ENCODE peak calls at places on chromosome 6, in ten cellular contexts. A, N, C, V, B, D, H, Z, L and T are unnamed samples.

GRCh38 chr6:29763491-29764289 is 40.5 kb downstream of the HLA-F start:
- DNase-seq in A (peak), N (peak), C (no peak), V (no peak), B (no peak), D (peak), H (peak), Z (no peak), L (peak), T (peak)

GRCh38 chr6:136070815-136071214 is 179.3 kb downstream of the MTFR2 start:
- DNase-seq in A (no peak), N (no peak), C (no peak), V (no peak), B (no peak), D (no peak), H (no peak), Z (no peak), L (no peak), T (peak)

GRCh38 chr6:164227952-164228522 is 813.5 kb downstream of the QKI start:
- DNase-seq in A (no peak), N (no peak), C (no peak), V (no peak), B (no peak), D (no peak), H (no peak), Z (no peak), L (no peak), T (no peak)

GRCh38 chr6:113908801-113909200 is 51.7 kb downstream of the MARCKS start:
- DNase-seq in A (peak), N (no peak), C (no peak), V (no peak), B (no peak), D (no peak), H (peak), Z (no peak), L (no peak), T (peak)

GRCh38 chr6:1379026-1379809 is 10.2 kb upstream of the FOXF2 start:
- DNase-seq in A (no peak), N (no peak), C (no peak), V (no peak), B (no peak), D (no peak), H (no peak), Z (no peak), L (no peak), T (no peak)

GRCh38 chr6:6741264-6741663 is 152.7 kb downstream of the LY86 start:
- DNase-seq in A (no peak), N (no peak), C (no peak), V (no peak), B (no peak), D (no peak), H (no peak), Z (no peak), L (no peak), T (no peak)

GRCh38 chr6:144134737-144135136 is 15.6 kb upstream of the STX11 start:
- DNase-seq in A (no peak), N (no peak), C (no peak), V (no peak), B (no peak), D (no peak), H (no peak), Z (no peak), L (no peak), T (no peak)

GRCh38 chr6:97958143-97958542 is 675.1 kb upstream of the MMS22L start:
- DNase-seq in A (no peak), N (no peak), C (no peak), V (no peak), B (no peak), D (peak), H (no peak), Z (peak), L (peak), T (peak)

GRCh38 chr6:110558575-110558974 is 82.2 kb upstream of the SLC22A16 start:
- DNase-seq in A (no peak), N (no peak), C (no peak), V (no peak), B (no peak), D (no peak), H (no peak), Z (no peak), L (no peak), T (no peak)

DNA sequence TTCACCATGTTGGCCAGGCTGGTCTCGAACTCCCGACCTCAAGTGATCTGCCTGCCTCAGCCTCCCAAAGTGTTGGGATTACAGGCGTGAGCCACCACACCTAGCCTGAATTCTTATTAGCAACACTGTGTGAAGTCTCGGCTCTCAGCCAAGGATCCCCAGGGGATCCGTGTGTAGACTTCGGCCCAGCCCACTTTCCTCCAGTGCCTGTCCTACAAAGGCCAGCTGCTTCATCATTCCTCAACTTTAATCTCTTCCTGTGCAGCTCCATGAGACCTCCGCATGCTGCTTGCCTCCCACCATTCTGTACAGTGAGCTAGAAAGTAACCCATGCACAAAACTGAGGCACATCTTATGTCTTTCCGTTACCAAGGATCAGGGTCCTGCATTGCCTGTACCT is 71.8 kb downstream of the SAMD3 start:
- DNase-seq in A (no peak), N (no peak), C (no peak), V (no peak), B (no peak), D (peak), H (no peak), Z (no peak), L (no peak), T (no peak)
- TF ChIP-seq CTCF in A (no peak), N (no peak), C (no peak), V (no peak), B (no peak), D (no peak), H (no peak), Z (no peak), L (no peak), T (no peak)

GRCh38 chr6:132687306-132687705 is 26.5 kb downstream of the VNN1 start:
- DNase-seq in A (peak), N (no peak), C (no peak), V (no peak), B (no peak), D (peak), H (peak), Z (no peak), L (peak), T (peak)
- H3K4me3 ChIP-seq in A (no peak), N (no peak), C (no peak), V (no peak), B (no peak), D (no peak), H (no peak), Z (no peak), L (no peak), T (no peak)

GRCh38 chr6:8462169-8462568 is 26.8 kb upstream of the SLC35B3 start:
- DNase-seq in A (no peak), N (no peak), C (no peak), V (no peak), B (no peak), D (no peak), H (no peak), Z (no peak), L (no peak), T (no peak)
- TF ChIP-seq CTCF in A (peak), N (no peak), C (no peak), V (no peak), B (peak), D (no peak), H (no peak), Z (no peak), L (peak), T (no peak)

GRCh38 chr6:39416728-39417127 is 94.2 kb upstream of the KCNK16 start:
- DNase-seq in A (peak), N (no peak), C (no peak), V (no peak), B (no peak), D (peak), H (peak), Z (no peak), L (peak), T (peak)

GRCh38 chr6:39411465-39411864 is 89.0 kb upstream of the KCNK16 start:
- DNase-seq in A (peak), N (no peak), C (no peak), V (no peak), B (no peak), D (peak), H (peak), Z (no peak), L (peak), T (peak)

GRCh38 chr6:39417440-39417839 is 94.9 kb upstream of the KCNK16 start:
- DNase-seq in A (no peak), N (no peak), C (no peak), V (no peak), B (no peak), D (no peak), H (no peak), Z (no peak), L (no peak), T (no peak)

GRCh38 chr6:39416026-39416425 is 93.5 kb upstream of the KCNK16 start:
- DNase-seq in A (no peak), N (no peak), C (no peak), V (no peak), B (no peak), D (no peak), H (no peak), Z (no peak), L (no peak), T (no peak)

GRCh38 chr6:39415482-39415881 is 93.0 kb upstream of the KCNK16 start:
- DNase-seq in A (no peak), N (no peak), C (no peak), V (no peak), B (no peak), D (no peak), H (no peak), Z (no peak), L (no peak), T (no peak)
- H3K4me3 ChIP-seq in A (no peak), N (no peak), C (no peak), V (no peak), B (no peak), D (no peak), H (no peak), Z (no peak), L (no peak), T (no peak)

GRCh38 chr6:158755636-158756035 is 63.5 kb downstream of the EZR start:
- DNase-seq in A (no peak), N (no peak), C (peak), V (no peak), B (no peak), D (no peak), H (no peak), Z (no peak), L (no peak), T (no peak)
- TF ChIP-seq CTCF in A (no peak), N (no peak), C (no peak), V (no peak), B (no peak), D (no peak), H (no peak), Z (no peak), L (no peak), T (no peak)